ENCODE peak calls at places on chromosomes 1 and 21, in six cellular contexts. U is neuronal stem cell, V is H9, M is IMR-90, D is GM23338, J is K562. O is an unnamed sample.

GRCh38 chr1:152244576-152244975 is 20.6 kb upstream of the HRNR start:
- DNase-seq in M (no peak), D (no peak), J (no peak), V (no peak), U (no peak), O (peak)

GRCh38 chr1:96633695-96634094 is 87.9 kb upstream of the PTBP2 start:
- DNase-seq in J (no peak), U (no peak), M (no peak), D (no peak), V (no peak), O (no peak)

GRCh38 chr1:111214884-111215283 is 12.6 kb upstream of the CHI3L2 start:
- DNase-seq in V (no peak), U (no peak), J (no peak), M (no peak), D (no peak), O (no peak)

GRCh38 chr1:60470231-60470630 is 396.7 kb upstream of the C1orf87 start:
- DNase-seq in M (no peak), J (no peak), V (no peak), D (no peak), U (no peak), O (peak)

GRCh38 chr21:44347911-44348451 is 5.4 kb upstream of the TRPM2 start:
- DNase-seq in U (no peak), D (no peak), V (no peak), M (no peak), J (no peak), O (no peak)

GRCh38 chr1:24913616-24914225 is 16.4 kb downstream of the RUNX3 start:
- DNase-seq in M (no peak), J (no peak), U (no peak), D (no peak), V (no peak), O (no peak)

GRCh38 chr1:212192261-212192998 is 92.8 kb upstream of the PPP2R5A start:
- DNase-seq in D (no peak), J (no peak), U (no peak), M (no peak), V (no peak), O (no peak)

GRCh38 chr1:183239793-183240625 is 53.9 kb downstream of the LAMC2 start:
- DNase-seq in M (no peak), D (no peak), U (no peak), V (no peak), J (no peak), O (no peak)

GRCh38 chr21:14683021-14683420 is 136.9 kb upstream of the SAMSN1 start:
- DNase-seq in U (no peak), J (no peak), M (no peak), V (no peak), D (no peak), O (no peak)
- H3K4me2 ChIP-seq in U (no peak), J (no peak), M (no peak), V (no peak), D (no peak), O (no peak)

GRCh38 chr1:20078166-20078565 is 8.2 kb downstream of the PLA2G5 start:
- DNase-seq in J (no peak), M (no peak), U (no peak), V (no peak), D (no peak), O (no peak)

GRCh38 chr1:20078711-20079110 is 8.7 kb downstream of the PLA2G5 start:
- DNase-seq in M (no peak), J (no peak), D (no peak), V (no peak), U (no peak), O (no peak)

GRCh38 chr1:20076223-20076622 is 6.2 kb downstream of the PLA2G5 start:
- DNase-seq in V (no peak), U (no peak), M (no peak), D (no peak), J (no peak), O (no peak)

GRCh38 chr1:20075345-20075744 is 5.4 kb downstream of the PLA2G5 start:
- DNase-seq in U (no peak), J (no peak), D (no peak), M (no peak), V (no peak), O (no peak)

DNA sequence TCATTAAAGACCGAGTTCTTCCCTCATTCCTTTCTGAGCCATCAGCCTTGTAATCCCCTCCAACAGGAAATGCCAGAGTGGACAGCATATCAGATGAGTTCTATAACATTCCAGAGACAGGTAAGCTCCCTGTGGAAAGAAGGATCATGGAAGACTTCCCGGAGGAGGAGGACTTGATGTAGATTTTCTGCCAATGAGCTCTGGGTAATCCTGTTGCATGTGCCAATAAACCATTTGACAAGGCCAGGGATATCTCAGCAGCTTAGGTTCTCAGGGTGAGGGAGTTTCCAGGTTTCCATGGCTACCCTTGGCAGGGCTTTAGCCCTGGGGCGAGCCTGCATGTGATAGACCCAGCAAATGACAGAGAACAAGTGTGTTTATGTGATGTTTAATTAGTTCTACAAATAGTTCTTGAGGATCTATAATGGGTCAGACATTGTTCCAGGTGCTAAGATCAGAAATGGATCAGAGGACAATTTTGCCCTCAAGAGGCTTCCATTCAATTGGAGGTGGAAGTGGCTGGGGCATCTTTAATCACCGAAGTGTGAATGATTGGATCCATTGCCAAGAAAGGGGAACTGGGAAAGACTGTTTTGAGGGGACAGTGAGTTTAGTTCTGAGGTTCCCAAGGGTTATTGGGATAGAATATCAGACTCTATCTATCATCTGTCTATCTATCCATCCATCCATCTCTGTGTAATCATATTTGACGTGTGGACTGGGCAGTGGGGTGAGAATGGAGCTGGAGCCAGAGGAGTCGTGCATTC is 6.9 kb downstream of the PLA2G5 start:
- DNase-seq in V (no peak), J (no peak), M (no peak), U (no peak), D (no peak), O (no peak)
- H3K4me2 ChIP-seq in V (no peak), J (no peak), M (no peak), U (no peak), D (no peak), O (no peak)

GRCh38 chr1:90936061-90936460 is 85.8 kb downstream of the ZNF644 start:
- DNase-seq in D (no peak), M (no peak), J (no peak), V (no peak), U (no peak), O (peak)
- H3K4me2 ChIP-seq in D (no peak), M (no peak), J (no peak), V (no peak), U (no peak), O (no peak)

GRCh38 chr1:116273042-116273783 is 99.8 kb upstream of the ATP1A1 start:
- DNase-seq in M (no peak), J (no peak), D (no peak), V (no peak), U (peak), O (no peak)
- H3K4me2 ChIP-seq in M (no peak), J (no peak), D (no peak), V (no peak), U (no peak), O (no peak)

GRCh38 chr1:42154685-42155084 is 1.5 kb downstream of the GUCA2B start:
- DNase-seq in D (no peak), J (no peak), V (no peak), U (no peak), M (no peak), O (no peak)

GRCh38 chr1:42152119-42152518 is 1.1 kb upstream of the GUCA2B start:
- DNase-seq in M (no peak), D (no peak), U (no peak), V (no peak), J (no peak), O (no peak)

GRCh38 chr1:42155362-42155761 is 2.2 kb downstream of the GUCA2B start:
- DNase-seq in U (no peak), D (no peak), V (no peak), M (no peak), J (no peak), O (no peak)

GRCh38 chr1:42153598-42153995 is 387 bp downstream of the GUCA2B start:
- DNase-seq in V (no peak), D (no peak), J (no peak), U (no peak), M (no peak), O (no peak)

GRCh38 chr1:42152907-42153597 is at the start of gene GUCA2B:
- DNase-seq in D (no peak), V (no peak), U (no peak), M (no peak), J (no peak), O (no peak)
- H3K4me2 ChIP-seq in D (no peak), V (no peak), U (no peak), M (no peak), J (no peak), O (no peak)

DNA sequence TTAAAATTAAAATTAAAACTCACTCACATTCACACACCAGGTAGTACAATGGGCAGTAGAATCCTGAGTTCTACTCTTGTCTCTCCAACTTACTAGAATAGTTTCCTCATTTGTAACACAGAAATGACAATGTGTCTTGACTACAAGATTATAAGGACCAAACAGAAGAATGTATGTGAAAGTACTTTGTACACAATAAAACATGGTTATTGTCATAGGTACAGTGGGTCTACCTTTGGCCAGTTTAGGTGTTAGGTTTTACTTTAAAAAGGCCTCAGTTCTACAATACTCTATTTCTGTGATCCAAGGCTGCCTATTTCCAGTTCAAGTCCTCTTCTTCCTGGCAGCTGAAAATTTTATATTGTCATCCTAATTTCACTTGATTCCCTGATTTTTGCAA is 50.2 kb downstream of the LUZP1 start:
- DNase-seq in J (no peak), V (no peak), M (no peak), U (no peak), D (no peak), O (no peak)
- H3K4me2 ChIP-seq in J (peak), V (no peak), M (no peak), U (no peak), D (no peak), O (no peak)

O was measured in astrocyte.